ENCODE peak calls at places on chromosome 22, in six cellular contexts. Q is colonic mucosa, V is fibroblast of mammary gland, U is nephron progenitor cell, O is Peyer's patch, P is upper lobe of right lung. I is an unnamed sample.

GRCh38 chr22:39622881-39623367 is 52.4 kb downstream of the CACNA1I start:
- DNase-seq in O (peak; percentile 69), V (peak; percentile 37), U (peak; percentile 84), P (peak; percentile 81), Q (peak; percentile 70), I (peak; percentile 80)

GRCh38 chr22:28442951-28443876 is 236.4 kb downstream of the TTC28 start:
- DNase-seq in O (peak; percentile 58), V (peak; percentile 75), U (peak; percentile 45), Q (peak; percentile 72), P (peak; percentile 79), I (peak; percentile 23)

GRCh38 chr22:45831394-45831793 is 145.6 kb downstream of the WNT7B start:
- DNase-seq in Q (no peak), V (peak; percentile 28), U (no peak), P (no peak), O (no peak), I (no peak)

GRCh38 chr22:24244144-24244787 is 616 bp downstream of the GGT5 start:
- DNase-seq in Q (no peak), P (peak; percentile 74), O (no peak), V (peak; percentile 86), U (no peak), I (no peak)

GRCh38 chr22:44664149-44664548 is 37.9 kb upstream of the PRR5 start:
- DNase-seq in V (no peak), Q (peak; percentile 62), O (peak; percentile 58), U (no peak), P (no peak), I (peak; percentile 57)

GRCh38 chr22:20982563-20982882 is 426 bp downstream of the LZTR1 start:
- DNase-seq in U (no peak), P (no peak), V (no peak), O (no peak), Q (no peak), I (no peak)

GRCh38 chr22:29737251-29738117 is 17.7 kb downstream of the CABP7 start:
- DNase-seq in O (no peak), U (no peak), V (no peak), P (peak; percentile 61), Q (no peak), I (no peak)

GRCh38 chr22:45683248-45683647 is 11.6 kb downstream of the ATXN10 start:
- DNase-seq in V (no peak), P (no peak), U (no peak), O (no peak), Q (no peak), I (no peak)

GRCh38 chr22:41668971-41669911 is 19.4 kb downstream of the SNU13 start:
- DNase-seq in U (no peak), P (no peak), O (no peak), Q (no peak), V (peak; percentile 81), I (no peak)

GRCh38 chr22:50357222-50357621 is 14.1 kb downstream of the PPP6R2 start:
- DNase-seq in V (no peak), Q (no peak), O (no peak), P (no peak), U (no peak), I (no peak)

GRCh38 chr22:46085831-46086576 is 64.3 kb upstream of the PPARA start:
- DNase-seq in U (no peak), P (peak; percentile 93), Q (peak; percentile 92), V (peak; percentile 91), O (peak; percentile 92), I (no peak)

GRCh38 chr22:28940441-28940840 is 57.1 kb downstream of the ZNRF3 start:
- DNase-seq in P (no peak), U (no peak), O (no peak), Q (no peak), V (no peak), I (no peak)

GRCh38 chr22:45692549-45692948 is 20.9 kb downstream of the ATXN10 start:
- DNase-seq in V (no peak), P (no peak), U (no peak), O (no peak), Q (no peak), I (no peak)

GRCh38 chr22:24465566-24465965 is 29.6 kb upstream of the UPB1 start:
- DNase-seq in Q (no peak), O (no peak), U (no peak), P (no peak), V (peak; percentile 25), I (no peak)

GRCh38 chr22:30280495-30280894 is 8.8 kb downstream of the CASTOR1 start:
- DNase-seq in P (no peak), U (no peak), O (no peak), V (no peak), Q (no peak), I (no peak)

GRCh38 chr22:50621491-50621880 is 6.5 kb downstream of the ARSA start:
- DNase-seq in P (peak; percentile 51), U (no peak), O (no peak), Q (no peak), V (no peak), I (peak; percentile 60)

GRCh38 chr22:22738959-22739585 is 94.7 kb downstream of the GGTLC2 start:
- DNase-seq in V (no peak), Q (no peak), U (no peak), P (no peak), O (no peak), I (no peak)

GRCh38 chr22:46354993-46355305 is 19.4 kb downstream of the TRMU start:
- DNase-seq in U (no peak), V (no peak), Q (no peak), O (no peak), P (no peak), I (no peak)

GRCh38 chr22:44738347-44738715 is 14.0 kb upstream of the ARHGAP8 start:
- DNase-seq in U (no peak), O (no peak), V (no peak), Q (peak; percentile 73), P (no peak), I (no peak)

DNA sequence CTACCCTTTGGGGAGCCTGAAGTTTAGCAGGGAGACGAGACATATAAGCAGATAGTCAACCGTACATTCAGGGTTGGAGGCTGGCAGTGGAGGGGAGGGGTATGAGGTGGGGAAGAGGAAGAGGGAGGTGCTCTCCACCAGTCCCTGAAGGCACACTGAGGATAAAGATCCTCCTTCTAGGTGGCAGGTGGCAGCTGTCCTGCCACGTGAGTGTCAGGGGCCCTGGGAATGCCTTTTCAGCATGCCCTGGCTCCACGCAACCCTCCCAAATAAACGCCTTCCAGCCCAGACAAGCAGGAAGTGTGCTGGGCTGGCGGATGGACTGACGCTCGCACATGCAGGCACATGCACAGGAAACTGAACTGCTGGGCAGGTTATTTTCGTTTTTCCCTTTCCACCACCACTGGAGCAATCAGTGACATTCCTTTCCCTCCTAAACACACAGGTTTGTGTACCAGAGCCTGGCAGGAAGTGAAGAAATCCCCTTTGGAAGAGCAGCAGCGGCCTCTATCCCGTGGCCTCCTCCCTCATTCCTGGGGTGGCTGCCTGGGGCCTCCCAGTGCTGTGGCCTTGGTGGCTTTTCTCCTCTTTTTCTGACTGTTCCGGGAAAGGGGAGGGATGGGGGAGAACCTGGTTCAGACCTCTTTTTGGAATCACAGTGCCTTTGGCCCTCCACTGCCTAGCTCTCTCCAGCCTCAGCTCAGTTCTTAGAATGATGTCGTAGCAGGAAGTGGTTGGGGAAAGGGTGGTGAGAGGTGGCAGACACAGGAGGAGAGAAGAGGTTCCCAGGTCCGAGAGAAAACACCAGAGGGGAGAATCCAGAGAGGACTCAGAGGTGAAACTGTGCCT is 157.0 kb upstream of the TIMP3 start:
- DNase-seq in Q (peak; percentile 30), U (no peak), V (no peak), P (peak; percentile 75), O (no peak), I (no peak)
- TF ChIP-seq CTCF in Q (no peak), U (no peak), V (no peak), P (no peak), O (no peak), I (no peak)

GRCh38 chr22:25692965-25693565 is 48.9 kb upstream of the MYO18B start:
- DNase-seq in O (no peak), Q (no peak), P (no peak), V (no peak), U (no peak), I (no peak)

GRCh38 chr22:25696763-25697710 is 45.0 kb upstream of the MYO18B start:
- DNase-seq in P (no peak), O (no peak), V (peak; percentile 3), U (no peak), Q (no peak), I (no peak)

GRCh38 chr22:25692392-25692791 is 49.6 kb upstream of the MYO18B start:
- DNase-seq in Q (no peak), V (no peak), P (no peak), O (no peak), U (no peak), I (no peak)

GRCh38 chr22:25690798-25691197 is 51.2 kb upstream of the MYO18B start:
- DNase-seq in V (no peak), U (no peak), Q (no peak), P (no peak), O (no peak), I (no peak)

DNA sequence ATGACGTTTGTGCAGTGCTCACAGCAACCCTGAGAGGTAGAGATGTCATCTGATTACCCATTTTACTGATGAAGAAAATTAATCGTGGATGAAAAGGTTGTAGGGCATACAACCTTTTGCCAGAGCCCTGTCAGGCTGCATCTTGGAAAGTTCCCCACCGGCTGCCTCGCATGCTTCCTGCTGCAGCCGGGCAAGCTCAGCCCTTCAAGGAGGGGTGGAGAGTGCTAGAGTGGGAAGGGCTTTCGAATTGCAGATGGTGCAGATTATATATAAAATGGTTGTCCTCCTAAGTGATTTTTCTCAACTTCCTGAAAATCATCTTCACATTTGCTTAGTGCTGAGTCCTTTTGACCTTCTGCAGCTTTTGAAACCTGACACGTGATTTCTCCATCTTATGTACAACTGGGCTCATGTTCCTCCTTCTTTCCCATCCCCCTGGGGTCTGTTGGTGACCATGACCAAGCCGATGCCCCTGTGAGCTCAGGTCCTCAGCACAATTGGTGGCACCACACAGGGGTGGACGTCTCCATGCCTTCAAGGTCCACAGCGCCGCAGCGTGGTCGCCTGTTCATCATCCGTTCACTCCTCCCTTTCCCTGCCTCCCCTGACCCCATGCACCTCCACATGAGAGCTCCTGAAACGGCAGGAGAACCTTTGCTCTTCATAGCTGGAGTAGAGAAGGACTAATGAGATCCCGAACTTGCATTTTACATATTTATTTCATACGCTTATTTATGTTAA is 47.7 kb upstream of the MYO18B start:
- DNase-seq in P (no peak), U (no peak), V (no peak), Q (no peak), O (no peak), I (no peak)
- TF ChIP-seq CTCF in P (no peak), U (no peak), V (no peak), Q (no peak), O (no peak), I (no peak)

GRCh38 chr22:32205974-32206773 is 1.3 kb upstream of the RFPL2 start:
- DNase-seq in O (no peak), U (peak; percentile 52), V (no peak), P (no peak), Q (no peak), I (no peak)

GRCh38 chr22:32204856-32205722 is at the start of gene RFPL2:
- DNase-seq in P (peak; percentile 69), U (peak; percentile 79), Q (no peak), O (peak; percentile 64), V (no peak), I (peak; percentile 58)

GRCh38 chr22:32207971-32208480 is 3.2 kb upstream of the RFPL2 start:
- DNase-seq in P (no peak), V (no peak), Q (no peak), O (no peak), U (no peak), I (no peak)

GRCh38 chr22:32208681-32209080 is 3.8 kb upstream of the RFPL2 start:
- DNase-seq in V (no peak), O (no peak), U (no peak), Q (no peak), P (no peak), I (no peak)

GRCh38 chr22:32206774-32207758 is 2.2 kb upstream of the RFPL2 start:
- DNase-seq in U (peak; percentile 22), O (peak; percentile 67), Q (peak; percentile 51), P (no peak), V (peak; percentile 14), I (peak; percentile 51)
- TF ChIP-seq CTCF in U (peak; percentile 51), O (no peak), Q (peak; percentile 54), P (peak; percentile 53), V (peak; percentile 50), I (peak; percentile 71)

GRCh38 chr22:31995046-31995445 is 48.0 kb upstream of the SLC5A1 start:
- DNase-seq in U (no peak), O (no peak), P (no peak), Q (no peak), V (no peak), I (no peak)
- TF ChIP-seq CTCF in U (no peak), O (no peak), P (no peak), Q (no peak), V (peak; percentile 9), I (no peak)